ENCODE peak calls at places on chromosomes 5 and 9, in nine cellular contexts. One of them, this sample, is unnamed.

GRCh38 chr5:143054480-143054941 is 284.3 kb downstream of the ARHGAP26 start:
- DNase-seq in cardiac fibroblast: peak; percentile 54
- DNase-seq in A549: no peak
- DNase-seq in RWPE1: no peak
- DNase-seq in WTC11: no peak
- DNase-seq in lung: no peak
- DNase-seq in HFFc6: no peak
- DNase-seq in HCT116: no peak
- DNase-seq in nephron progenitor cell: no peak
- DNase-seq in this sample: no peak

GRCh38 chr5:42520203-42520602 is 97.0 kb downstream of the GHR start:
- DNase-seq in A549: no peak
- DNase-seq in WTC11: no peak
- DNase-seq in cardiac fibroblast: no peak
- DNase-seq in HCT116: no peak
- DNase-seq in nephron progenitor cell: no peak
- DNase-seq in HFFc6: no peak
- DNase-seq in RWPE1: no peak
- DNase-seq in lung: no peak
- DNase-seq in this sample: no peak

GRCh38 chr9:111148390-111148993 is 110.2 kb upstream of the LPAR1 start:
- DNase-seq in HCT116: no peak
- DNase-seq in RWPE1: no peak
- DNase-seq in nephron progenitor cell: no peak
- DNase-seq in cardiac fibroblast: peak; percentile 68
- DNase-seq in HFFc6: peak; percentile 35
- DNase-seq in WTC11: no peak
- DNase-seq in A549: no peak
- DNase-seq in lung: no peak
- DNase-seq in this sample: peak; percentile 23

GRCh38 chr9:33719581-33720374 is 75.6 kb upstream of the PRSS3 start:
- DNase-seq in HCT116: no peak
- DNase-seq in A549: peak; percentile 55
- DNase-seq in RWPE1: peak; percentile 24
- DNase-seq in nephron progenitor cell: peak; percentile 55
- DNase-seq in cardiac fibroblast: peak; percentile 9
- DNase-seq in HFFc6: peak; percentile 15
- DNase-seq in lung: no peak
- DNase-seq in WTC11: peak; percentile 79
- DNase-seq in this sample: no peak

GRCh38 chr9:89137548-89138462 is 40.8 kb downstream of the SHC3 start:
- DNase-seq in A549: peak; percentile 48
- DNase-seq in lung: peak; percentile 50
- DNase-seq in HFFc6: peak; percentile 90
- DNase-seq in cardiac fibroblast: peak; percentile 98
- DNase-seq in nephron progenitor cell: no peak
- DNase-seq in RWPE1: peak; percentile 73
- DNase-seq in HCT116: peak; percentile 59
- DNase-seq in WTC11: no peak
- DNase-seq in this sample: peak; percentile 85

GRCh38 chr5:154520861-154521453 is 42.9 kb upstream of the HAND1 start:
- DNase-seq in HFFc6: no peak
- DNase-seq in RWPE1: peak; percentile 84
- DNase-seq in WTC11: peak; percentile 91
- DNase-seq in A549: peak; percentile 43
- DNase-seq in cardiac fibroblast: peak; percentile 9
- DNase-seq in lung: peak; percentile 57
- DNase-seq in HCT116: peak; percentile 63
- DNase-seq in nephron progenitor cell: peak; percentile 69
- DNase-seq in this sample: no peak

GRCh38 chr5:116574682-116575634 is at the start of gene SEMA6A:
- DNase-seq in A549: peak; percentile 82
- DNase-seq in HCT116: peak; percentile 95
- DNase-seq in HFFc6: peak; percentile 69
- DNase-seq in cardiac fibroblast: peak; percentile 91
- DNase-seq in RWPE1: peak; percentile 67
- DNase-seq in lung: peak; percentile 86
- DNase-seq in WTC11: peak; percentile 97
- DNase-seq in nephron progenitor cell: peak; percentile 94
- DNase-seq in this sample: peak; percentile 39

GRCh38 chr5:44860267-44860666 is 51.5 kb downstream of the MRPS30 start:
- DNase-seq in A549: no peak
- DNase-seq in lung: no peak
- DNase-seq in HFFc6: no peak
- DNase-seq in cardiac fibroblast: no peak
- DNase-seq in WTC11: no peak
- DNase-seq in RWPE1: peak; percentile 14
- DNase-seq in nephron progenitor cell: no peak
- DNase-seq in HCT116: no peak
- DNase-seq in this sample: no peak

GRCh38 chr9:121566401-121567141 is 66.9 kb upstream of the GGTA1 start:
- DNase-seq in A549: no peak
- DNase-seq in RWPE1: peak; percentile 58
- DNase-seq in HCT116: no peak
- DNase-seq in cardiac fibroblast: peak; percentile 71
- DNase-seq in nephron progenitor cell: peak; percentile 37
- DNase-seq in WTC11: no peak
- DNase-seq in HFFc6: peak; percentile 64
- DNase-seq in lung: no peak
- DNase-seq in this sample: no peak

GRCh38 chr9:107036367-107036766 is 173.4 kb downstream of the ZNF462 start:
- DNase-seq in lung: no peak
- DNase-seq in HCT116: no peak
- DNase-seq in HFFc6: no peak
- DNase-seq in A549: no peak
- DNase-seq in WTC11: no peak
- DNase-seq in cardiac fibroblast: no peak
- DNase-seq in nephron progenitor cell: no peak
- DNase-seq in RWPE1: no peak
- DNase-seq in this sample: no peak

GRCh38 chr9:11326231-11326630 is 713.4 kb upstream of the PTPRD start:
- DNase-seq in HCT116: no peak
- DNase-seq in nephron progenitor cell: no peak
- DNase-seq in WTC11: no peak
- DNase-seq in HFFc6: no peak
- DNase-seq in RWPE1: no peak
- DNase-seq in cardiac fibroblast: no peak
- DNase-seq in lung: no peak
- DNase-seq in A549: no peak
- DNase-seq in this sample: no peak

GRCh38 chr9:93681316-93682154 is 105.2 kb downstream of the PHF2 start:
- DNase-seq in WTC11: no peak
- DNase-seq in HFFc6: no peak
- DNase-seq in cardiac fibroblast: no peak
- DNase-seq in RWPE1: no peak
- DNase-seq in HCT116: no peak
- DNase-seq in A549: no peak
- DNase-seq in nephron progenitor cell: no peak
- DNase-seq in lung: peak; percentile 26
- DNase-seq in this sample: no peak

GRCh38 chr9:76519027-76519835 is 60.2 kb downstream of the GCNT1 start:
- DNase-seq in cardiac fibroblast: no peak
- DNase-seq in WTC11: no peak
- DNase-seq in nephron progenitor cell: no peak
- DNase-seq in A549: no peak
- DNase-seq in lung: no peak
- DNase-seq in HFFc6: no peak
- DNase-seq in RWPE1: peak; percentile 20
- DNase-seq in HCT116: no peak
- DNase-seq in this sample: no peak

GRCh38 chr9:127828262-127829031 is 25.8 kb downstream of the FPGS start:
- DNase-seq in lung: peak; percentile 81
- DNase-seq in RWPE1: peak; percentile 57
- DNase-seq in HCT116: peak; percentile 41
- DNase-seq in HFFc6: peak; percentile 53
- DNase-seq in WTC11: peak; percentile 98
- DNase-seq in cardiac fibroblast: peak; percentile 73
- DNase-seq in nephron progenitor cell: peak; percentile 94
- DNase-seq in A549: peak; percentile 62
- DNase-seq in this sample: peak; percentile 29

GRCh38 chr9:124214116-124214515 is 43.6 kb upstream of the NEK6 start:
- DNase-seq in nephron progenitor cell: no peak
- DNase-seq in A549: no peak
- DNase-seq in cardiac fibroblast: no peak
- DNase-seq in HCT116: no peak
- DNase-seq in HFFc6: no peak
- DNase-seq in RWPE1: no peak
- DNase-seq in WTC11: no peak
- DNase-seq in lung: no peak
- DNase-seq in this sample: no peak

GRCh38 chr5:115838885-115839518 is 2.4 kb downstream of the ATG12 start:
- DNase-seq in HCT116: no peak
- DNase-seq in RWPE1: peak; percentile 67
- DNase-seq in nephron progenitor cell: no peak
- DNase-seq in WTC11: no peak
- DNase-seq in lung: no peak
- DNase-seq in A549: peak; percentile 61
- DNase-seq in cardiac fibroblast: peak; percentile 74
- DNase-seq in HFFc6: peak; percentile 47
- DNase-seq in this sample: no peak

GRCh38 chr9:104091708-104092107 is 2.4 kb upstream of the SMC2 start:
- DNase-seq in lung: peak; percentile 46
- DNase-seq in A549: peak; percentile 25
- DNase-seq in RWPE1: no peak
- DNase-seq in HCT116: no peak
- DNase-seq in WTC11: no peak
- DNase-seq in nephron progenitor cell: no peak
- DNase-seq in cardiac fibroblast: peak; percentile 76
- DNase-seq in HFFc6: no peak
- DNase-seq in this sample: no peak

GRCh38 chr9:133991211-133991921 is 758 bp downstream of the VAV2 start:
- DNase-seq in RWPE1: peak; percentile 30
- DNase-seq in WTC11: peak; percentile 31
- DNase-seq in HCT116: no peak
- DNase-seq in A549: no peak
- DNase-seq in lung: no peak
- DNase-seq in HFFc6: no peak
- DNase-seq in cardiac fibroblast: no peak
- DNase-seq in nephron progenitor cell: peak; percentile 50
- DNase-seq in this sample: no peak

GRCh38 chr9:8845808-8846207 is 1046.2 kb upstream of the DMAC1 start:
- DNase-seq in WTC11: no peak
- DNase-seq in HCT116: no peak
- DNase-seq in A549: no peak
- DNase-seq in lung: no peak
- DNase-seq in nephron progenitor cell: no peak
- DNase-seq in RWPE1: no peak
- DNase-seq in cardiac fibroblast: no peak
- DNase-seq in HFFc6: no peak
- DNase-seq in this sample: no peak

GRCh38 chr9:68416891-68417570 is 60.6 kb downstream of the PGM5 start:
- DNase-seq in A549: peak; percentile 14
- DNase-seq in nephron progenitor cell: no peak
- DNase-seq in RWPE1: no peak
- DNase-seq in HFFc6: no peak
- DNase-seq in WTC11: peak; percentile 16
- DNase-seq in lung: no peak
- DNase-seq in HCT116: peak; percentile 6
- DNase-seq in cardiac fibroblast: no peak
- DNase-seq in this sample: no peak
- TF ChIP-seq CTCF in A549: peak; percentile 5
- TF ChIP-seq CTCF in nephron progenitor cell: no peak
- TF ChIP-seq CTCF in RWPE1: no peak
- TF ChIP-seq CTCF in HFFc6: peak; percentile 22
- TF ChIP-seq CTCF in WTC11: no peak
- TF ChIP-seq CTCF in lung: no peak
- TF ChIP-seq CTCF in HCT116: peak; percentile 4
- TF ChIP-seq CTCF in cardiac fibroblast: no peak
- TF ChIP-seq CTCF in this sample: peak; percentile 17

GRCh38 chr9:99241106-99241505 is 19.0 kb downstream of the SEC61B start:
- DNase-seq in HCT116: no peak
- DNase-seq in WTC11: no peak
- DNase-seq in nephron progenitor cell: no peak
- DNase-seq in lung: no peak
- DNase-seq in A549: no peak
- DNase-seq in HFFc6: no peak
- DNase-seq in RWPE1: no peak
- DNase-seq in cardiac fibroblast: no peak
- DNase-seq in this sample: no peak
- TF ChIP-seq CTCF in HCT116: no peak
- TF ChIP-seq CTCF in WTC11: no peak
- TF ChIP-seq CTCF in nephron progenitor cell: no peak
- TF ChIP-seq CTCF in lung: no peak
- TF ChIP-seq CTCF in A549: no peak
- TF ChIP-seq CTCF in HFFc6: peak; percentile 23
- TF ChIP-seq CTCF in RWPE1: no peak
- TF ChIP-seq CTCF in cardiac fibroblast: no peak
- TF ChIP-seq CTCF in this sample: no peak

GRCh38 chr5:34905564-34905963 is 9.7 kb downstream of the RAD1 start:
- DNase-seq in lung: no peak
- DNase-seq in HFFc6: no peak
- DNase-seq in nephron progenitor cell: no peak
- DNase-seq in WTC11: no peak
- DNase-seq in A549: no peak
- DNase-seq in RWPE1: peak; percentile 22
- DNase-seq in cardiac fibroblast: peak; percentile 33
- DNase-seq in HCT116: no peak
- DNase-seq in this sample: no peak
- TF ChIP-seq CTCF in lung: no peak
- TF ChIP-seq CTCF in HFFc6: peak; percentile 72
- TF ChIP-seq CTCF in nephron progenitor cell: peak; percentile 35
- TF ChIP-seq CTCF in WTC11: no peak
- TF ChIP-seq CTCF in A549: peak; percentile 69
- TF ChIP-seq CTCF in RWPE1: peak; percentile 60
- TF ChIP-seq CTCF in cardiac fibroblast: peak; percentile 35
- TF ChIP-seq CTCF in HCT116: peak; percentile 40
- TF ChIP-seq CTCF in this sample: peak; percentile 50

GRCh38 chr5:96775689-96776088 is 32.1 kb downstream of the ERAP1 start:
- DNase-seq in lung: no peak
- DNase-seq in WTC11: no peak
- DNase-seq in HFFc6: no peak
- DNase-seq in nephron progenitor cell: no peak
- DNase-seq in HCT116: no peak
- DNase-seq in cardiac fibroblast: no peak
- DNase-seq in RWPE1: no peak
- DNase-seq in A549: no peak
- DNase-seq in this sample: no peak

GRCh38 chr5:96780626-96781025 is 27.1 kb downstream of the ERAP1 start:
- DNase-seq in RWPE1: peak; percentile 28
- DNase-seq in cardiac fibroblast: peak; percentile 39
- DNase-seq in HCT116: no peak
- DNase-seq in nephron progenitor cell: no peak
- DNase-seq in A549: no peak
- DNase-seq in HFFc6: peak; percentile 18
- DNase-seq in lung: no peak
- DNase-seq in WTC11: no peak
- DNase-seq in this sample: no peak

GRCh38 chr5:96775050-96775449 is 32.7 kb downstream of the ERAP1 start:
- DNase-seq in HCT116: no peak
- DNase-seq in RWPE1: no peak
- DNase-seq in cardiac fibroblast: no peak
- DNase-seq in HFFc6: no peak
- DNase-seq in nephron progenitor cell: no peak
- DNase-seq in WTC11: no peak
- DNase-seq in A549: no peak
- DNase-seq in lung: no peak
- DNase-seq in this sample: no peak

GRCh38 chr5:96778409-96778808 is 29.3 kb downstream of the ERAP1 start:
- DNase-seq in HFFc6: no peak
- DNase-seq in WTC11: no peak
- DNase-seq in A549: no peak
- DNase-seq in nephron progenitor cell: no peak
- DNase-seq in RWPE1: no peak
- DNase-seq in lung: no peak
- DNase-seq in cardiac fibroblast: no peak
- DNase-seq in HCT116: no peak
- DNase-seq in this sample: no peak

GRCh38 chr5:96776606-96777005 is 31.1 kb downstream of the ERAP1 start:
- DNase-seq in lung: no peak
- DNase-seq in cardiac fibroblast: no peak
- DNase-seq in nephron progenitor cell: no peak
- DNase-seq in HCT116: no peak
- DNase-seq in RWPE1: no peak
- DNase-seq in WTC11: no peak
- DNase-seq in A549: no peak
- DNase-seq in HFFc6: no peak
- DNase-seq in this sample: no peak
- TF ChIP-seq CTCF in lung: no peak
- TF ChIP-seq CTCF in cardiac fibroblast: no peak
- TF ChIP-seq CTCF in nephron progenitor cell: no peak
- TF ChIP-seq CTCF in HCT116: no peak
- TF ChIP-seq CTCF in RWPE1: no peak
- TF ChIP-seq CTCF in WTC11: no peak
- TF ChIP-seq CTCF in A549: no peak
- TF ChIP-seq CTCF in HFFc6: no peak
- TF ChIP-seq CTCF in this sample: no peak

This sample was measured in AG09319.